ENCODE peak calls at places on chromosome 4, in five cellular contexts. K is colonic mucosa, C is left ventricle myocardium inferior, T is pancreas, L is A549. V is an unnamed sample.

GRCh38 chr4:144611850-144612249 is 34.1 kb upstream of the HHIP start:
- DNase-seq in K (no peak), C (no peak), T (no peak), L (peak; percentile 9), V (no peak)

GRCh38 chr4:19494958-19495357 is 756.7 kb upstream of the SLIT2 start:
- DNase-seq in K (no peak), C (no peak), T (no peak), L (no peak), V (no peak)

GRCh38 chr4:166924456-166924855 is 309.8 kb downstream of the SPOCK3 start:
- DNase-seq in K (no peak), C (no peak), T (no peak), L (peak; percentile 20), V (no peak)

GRCh38 chr4:139227729-139228404 is 50.8 kb upstream of the ELF2 start:
- DNase-seq in K (no peak), C (no peak), T (no peak), L (peak; percentile 7), V (no peak)

GRCh38 chr4:109921384-109921808 is 8.7 kb downstream of the EGF start:
- DNase-seq in K (no peak), C (no peak), T (no peak), L (peak; percentile 83), V (no peak)

GRCh38 chr4:166460769-166461550 is 587.9 kb downstream of the TLL1 start:
- DNase-seq in K (no peak), C (no peak), T (no peak), L (no peak), V (no peak)

GRCh38 chr4:16196482-16197393 is 29.5 kb downstream of the TAPT1 start:
- DNase-seq in K (peak; percentile 54), C (no peak), T (no peak), L (peak; percentile 54), V (no peak)

GRCh38 chr4:111398906-111399330 is 746.3 kb upstream of the FAM241A start:
- DNase-seq in K (no peak), C (no peak), T (no peak), L (no peak), V (no peak)

GRCh38 chr4:47855350-47855749 is 17.5 kb upstream of the CORIN start:
- DNase-seq in K (no peak), C (no peak), T (no peak), L (no peak), V (no peak)

GRCh38 chr4:688695-689497 is at the start of gene SLC49A3:
- DNase-seq in K (no peak), C (peak; percentile 52), T (peak; percentile 38), L (no peak), V (peak; percentile 77)

GRCh38 chr4:163540977-163541376 is 46.5 kb downstream of the TMA16 start:
- DNase-seq in K (no peak), C (no peak), T (no peak), L (no peak), V (peak; percentile 43)

GRCh38 chr4:132934901-132935300 is 214.2 kb upstream of the PCDH10 start:
- DNase-seq in K (no peak), C (no peak), T (no peak), L (no peak), V (no peak)

GRCh38 chr4:6625256-6625655 is 15.2 kb upstream of the MRFAP1 start:
- DNase-seq in K (no peak), C (no peak), T (no peak), L (no peak), V (no peak)

GRCh38 chr4:142516686-142517145 is 329.4 kb downstream of the INPP4B start:
- DNase-seq in K (no peak), C (no peak), T (no peak), L (no peak), V (no peak)

GRCh38 chr4:143185253-143186107 is 763 bp downstream of the USP38 start:
- DNase-seq in K (peak; percentile 44), C (peak; percentile 22), T (no peak), L (peak; percentile 23), V (no peak)

GRCh38 chr4:70705856-70706461 is 15.8 kb upstream of the RUFY3 start:
- DNase-seq in K (no peak), C (no peak), T (no peak), L (no peak), V (no peak)

GRCh38 chr4:34220601-34221000 is 2023.7 kb downstream of the ARAP2 start:
- DNase-seq in K (no peak), C (no peak), T (no peak), L (no peak), V (no peak)

GRCh38 chr4:6227412-6228157 is 27.2 kb upstream of the JAKMIP1 start:
- DNase-seq in K (no peak), C (no peak), T (no peak), L (no peak), V (no peak)

GRCh38 chr4:159600102-159600501 is 497.2 kb downstream of the RAPGEF2 start:
- DNase-seq in K (no peak), C (no peak), T (no peak), L (no peak), V (no peak)
- H3K4me3 ChIP-seq in K (no peak overlapping the region), C (no peak overlapping the region), T (no peak overlapping the region), L (no peak overlapping the region), V (no peak overlapping the region)

GRCh38 chr4:118957683-118958082 is 69.0 kb downstream of the SYNPO2 start:
- DNase-seq in K (no peak), C (no peak), T (no peak), L (no peak), V (no peak)

GRCh38 chr4:118953276-118953675 is 64.6 kb downstream of the SYNPO2 start:
- DNase-seq in K (no peak), C (no peak), T (no peak), L (no peak), V (no peak)

GRCh38 chr4:118950929-118951570 is 62.4 kb downstream of the SYNPO2 start:
- DNase-seq in K (no peak), C (no peak), T (no peak), L (no peak), V (no peak)

GRCh38 chr4:118954246-118954645 is 65.6 kb downstream of the SYNPO2 start:
- DNase-seq in K (no peak), C (no peak), T (no peak), L (peak; percentile 16), V (no peak)

DNA sequence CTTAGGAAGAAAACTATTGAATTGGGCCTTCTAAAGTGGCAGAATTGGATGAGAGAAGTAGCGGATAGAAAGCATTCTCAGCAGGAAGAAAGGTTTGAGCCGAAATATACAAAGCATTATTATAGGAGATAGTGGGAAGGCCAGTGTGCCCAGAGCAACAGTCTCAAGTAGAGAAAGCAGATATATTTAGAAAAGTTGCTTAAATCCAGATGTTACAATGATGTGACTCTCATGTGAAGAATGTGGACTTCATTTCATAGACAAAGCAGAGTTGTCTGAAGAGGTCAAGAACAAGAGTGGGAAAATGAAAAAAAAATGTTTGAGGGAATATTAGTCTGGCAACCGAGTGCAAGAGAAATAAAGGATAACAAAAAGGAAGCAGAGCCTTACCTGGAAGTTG is 66.9 kb downstream of the SYNPO2 start:
- DNase-seq in K (no peak), C (no peak), T (no peak), L (no peak), V (no peak)
- H3K4me1 ChIP-seq in K (no peaks in the 10 kb centered on the region), C (peaks cover 90% of the 10 kb centered on the region), T (no peaks in the 10 kb centered on the region), L (no peaks in the 10 kb centered on the region), V (peaks cover 9% of the 10 kb centered on the region)

GRCh38 chr4:155526452-155527169 is 140.0 kb upstream of the GUCY1A1 start:
- DNase-seq in K (no peak), C (no peak), T (no peak), L (no peak), V (no peak)

GRCh38 chr4:155521382-155521781 is 144.6 kb upstream of the MAP9 start:
- DNase-seq in K (no peak), C (no peak), T (no peak), L (no peak), V (no peak)

GRCh38 chr4:155523358-155523757 is 143.3 kb upstream of the GUCY1A1 start:
- DNase-seq in K (no peak), C (no peak), T (no peak), L (no peak), V (no peak)

GRCh38 chr4:155522201-155522600 is 144.4 kb upstream of the GUCY1A1 start:
- DNase-seq in K (no peak), C (no peak), T (no peak), L (no peak), V (no peak)
- H3K27ac ChIP-seq in K (no peak overlapping the region), C (peak overlapping the region; percentile 52), T (no peak overlapping the region), L (no peak overlapping the region), V (no peak overlapping the region)

GRCh38 chr4:171648926-171649325 is 164.3 kb upstream of the GALNTL6 start:
- DNase-seq in K (no peak), C (no peak), T (no peak), L (no peak), V (no peak)

GRCh38 chr4:171646984-171647383 is 166.2 kb upstream of the GALNTL6 start:
- DNase-seq in K (no peak), C (no peak), T (no peak), L (no peak), V (no peak)

GRCh38 chr4:171639540-171639939 is 173.7 kb upstream of the GALNTL6 start:
- DNase-seq in K (no peak), C (no peak), T (no peak), L (no peak), V (no peak)

GRCh38 chr4:171650543-171650942 is 162.7 kb upstream of the GALNTL6 start:
- DNase-seq in K (no peak), C (no peak), T (no peak), L (no peak), V (no peak)

GRCh38 chr4:171644430-171645057 is 168.7 kb upstream of the GALNTL6 start:
- DNase-seq in K (no peak), C (no peak), T (no peak), L (no peak), V (no peak)
- H3K4me3 ChIP-seq in K (no peak overlapping the region), C (no peak overlapping the region), T (no peak overlapping the region), L (no peak overlapping the region), V (no peak overlapping the region)

DNA sequence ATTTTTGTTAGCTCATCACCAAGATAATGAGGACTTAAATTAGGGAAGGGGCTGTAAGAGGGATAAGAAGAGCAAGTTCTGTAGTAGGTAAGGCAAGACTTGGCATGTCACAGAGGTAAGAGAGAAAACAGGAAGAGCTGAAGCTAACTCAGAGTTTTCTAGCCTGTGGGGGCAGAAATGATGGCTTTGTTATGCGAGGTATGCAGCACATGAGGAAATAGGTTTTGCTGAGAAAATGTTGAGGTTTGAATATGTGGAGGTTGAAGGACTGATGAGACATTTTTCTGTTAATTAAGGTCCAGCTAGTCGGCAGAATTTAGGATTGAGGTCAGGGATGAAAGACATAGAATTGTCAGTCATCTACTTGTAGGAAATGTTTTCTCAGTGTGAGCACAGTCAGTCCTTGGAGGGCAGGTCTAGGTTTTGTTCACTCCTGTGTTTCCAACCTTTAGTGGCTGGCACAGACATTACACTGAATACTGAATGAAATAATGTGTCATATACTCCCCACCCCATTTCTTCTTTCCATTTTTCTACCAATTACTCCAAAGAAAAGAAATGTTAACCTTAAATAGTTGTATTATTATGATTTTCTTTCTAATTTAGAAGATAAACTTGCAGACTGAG is 154.0 kb upstream of the AADAT start:
- DNase-seq in K (no peak), C (no peak), T (no peak), L (no peak), V (no peak)
- H3K4me1 ChIP-seq in K (no peaks in the 10 kb centered on the region), C (no peaks in the 10 kb centered on the region), T (no peaks in the 10 kb centered on the region), L (no peaks in the 10 kb centered on the region), V (peaks cover 2% of the 10 kb centered on the region)

V was measured in aorta.